ENCODE peak calls at places on chromosomes 4 and X, in six cellular contexts. M is epithelial cell of esophagus, Y is Panc1, K is esophagus squamous epithelium, Q is fibroblast of villous mesenchyme, I is cardiac fibroblast. F is an unnamed sample.

GRCh38 chr4:149781150-149781549 is 34.5 kb downstream of the IQCM start:
- DNase-seq in M (peak; percentile 76), Y (no peak), K (no peak), Q (peak; percentile 62), I (peak; percentile 78), F (no peak)

GRCh38 chrX:54422168-54422567 is 18.0 kb upstream of the TSR2 start:
- DNase-seq in M (peak; percentile 4), Y (no peak), K (no peak), Q (no peak), I (no peak), F (no peak)

GRCh38 chr4:86011117-86011516 is 348.7 kb downstream of the MAPK10 start:
- DNase-seq in M (peak; percentile 95), Y (no peak), K (no peak), Q (peak; percentile 57), I (peak; percentile 99), F (no peak)

GRCh38 chr4:131470360-131470759 is 1678.7 kb upstream of the PCDH10 start:
- DNase-seq in M (no peak), Y (no peak), K (no peak), Q (no peak), I (no peak), F (no peak)

GRCh38 chr4:37389967-37390580 is 145.5 kb downstream of the NWD2 start:
- DNase-seq in M (peak; percentile 66), Y (peak; percentile 32), K (no peak), Q (peak; percentile 43), I (peak; percentile 69), F (no peak)

GRCh38 chrX:108268434-108269080 is 169.7 kb downstream of the COL4A6 start:
- DNase-seq in M (peak; percentile 63), Y (no peak), K (no peak), Q (peak; percentile 13), I (peak; percentile 7), F (no peak)

GRCh38 chr4:92172203-92172602 is 131.6 kb upstream of the GRID2 start:
- DNase-seq in M (peak; percentile 4), Y (no peak), K (no peak), Q (no peak), I (peak; percentile 22), F (no peak)

GRCh38 chr4:152485726-152486276 is 50.1 kb downstream of the FBXW7 start:
- DNase-seq in M (peak; percentile 81), Y (peak; percentile 45), K (no peak), Q (peak; percentile 94), I (peak; percentile 91), F (no peak)

GRCh38 chrX:23373129-23373804 is 38.6 kb downstream of the PTCHD1 start:
- DNase-seq in M (peak; percentile 85), Y (peak; percentile 10), K (no peak), Q (peak; percentile 27), I (peak; percentile 82), F (no peak)

GRCh38 chrX:17689971-17690409 is 47.3 kb upstream of the SCML1 start:
- DNase-seq in M (peak; percentile 61), Y (peak; percentile 4), K (no peak), Q (peak; percentile 70), I (peak; percentile 71), F (no peak)

GRCh38 chr4:83269256-83269655 is 15.3 kb downstream of the COQ2 start:
- DNase-seq in M (no peak), Y (no peak), K (no peak), Q (no peak), I (peak; percentile 17), F (no peak)

GRCh38 chr4:90883519-90883918 is 756.3 kb downstream of the CCSER1 start:
- DNase-seq in M (no peak), Y (no peak), K (no peak), Q (no peak), I (no peak), F (no peak)

GRCh38 chr4:2757426-2757825 is 1.3 kb upstream of the TNIP2 start:
- DNase-seq in M (no peak), Y (no peak), K (no peak), Q (no peak), I (no peak), F (no peak)

GRCh38 chr4:40750461-40751258 is 905 bp downstream of the NSUN7 start:
- DNase-seq in M (peak; percentile 8), Y (no peak), K (no peak), Q (peak; percentile 3), I (peak; percentile 3), F (no peak)

GRCh38 chr4:139913398-139913990 is 240.5 kb downstream of the MAML3 start:
- DNase-seq in M (no peak), Y (no peak), K (no peak), Q (no peak), I (peak; percentile 46), F (no peak)

GRCh38 chr4:95676190-95676589 is 127.4 kb upstream of the UNC5C start:
- DNase-seq in M (peak; percentile 4), Y (no peak), K (no peak), Q (no peak), I (peak; percentile 63), F (no peak)

GRCh38 chr4:7929530-7929951 is 10.1 kb downstream of the AFAP1 start:
- DNase-seq in M (peak; percentile 90), Y (no peak), K (no peak), Q (no peak), I (no peak), F (no peak)

GRCh38 chrX:63282828-63283227 is 68.3 kb downstream of the SPIN4 start:
- DNase-seq in M (no peak), Y (no peak), K (no peak), Q (no peak), I (no peak), F (no peak)

GRCh38 chrX:11159149-11159548 is 48.0 kb downstream of the HCCS start:
- DNase-seq in M (no peak), Y (no peak), K (no peak), Q (no peak), I (no peak), F (no peak)

GRCh38 chrX:94560930-94561329 is 886.9 kb downstream of the FAM133A start:
- DNase-seq in M (no peak), Y (no peak), K (no peak), Q (no peak), I (no peak), F (no peak)

GRCh38 chrX:86806786-86807185 is 658.5 kb downstream of the DACH2 start:
- DNase-seq in M (peak; percentile 6), Y (peak; percentile 15), K (no peak), Q (no peak), I (peak; percentile 0), F (no peak)

GRCh38 chrX:12974797-12975669 is at the start of gene TMSB4X:
- DNase-seq in M (peak; percentile 75), Y (no peak), K (peak; percentile 47), Q (peak; percentile 84), I (peak; percentile 86), F (peak; percentile 91)

GRCh38 chr4:3252831-3253641 is 4.1 kb downstream of the MSANTD1 start:
- DNase-seq in M (no peak), Y (no peak), K (no peak), Q (no peak), I (no peak), F (no peak)

GRCh38 chrX:103464774-103465117 is 54.5 kb downstream of the RAB40A start:
- DNase-seq in M (peak; percentile 72), Y (peak; percentile 75), K (no peak), Q (peak; percentile 75), I (peak; percentile 81), F (peak; percentile 81)
- H3K4me3 ChIP-seq in M (no peak overlapping the region), Y (peak overlapping the region; percentile 48), K (peak overlapping the region; percentile 35), Q (peak overlapping the region; percentile 27), I (peak overlapping the region; percentile 39), F (peak overlapping the region; percentile 61)

GRCh38 chrX:134546187-134546586 is 86.2 kb downstream of the HPRT1 start:
- DNase-seq in M (no peak), Y (no peak), K (no peak), Q (no peak), I (no peak), F (no peak)

GRCh38 chrX:134547047-134547679 is 87.2 kb downstream of the HPRT1 start:
- DNase-seq in M (no peak), Y (no peak), K (no peak), Q (peak; percentile 62), I (peak; percentile 17), F (no peak)

GRCh38 chrX:134545524-134545923 is 85.6 kb downstream of the HPRT1 start:
- DNase-seq in M (no peak), Y (no peak), K (no peak), Q (no peak), I (no peak), F (no peak)

GRCh38 chrX:134548844-134549205 is 88.9 kb downstream of the HPRT1 start:
- DNase-seq in M (no peak), Y (no peak), K (no peak), Q (no peak), I (no peak), F (no peak)

DNA sequence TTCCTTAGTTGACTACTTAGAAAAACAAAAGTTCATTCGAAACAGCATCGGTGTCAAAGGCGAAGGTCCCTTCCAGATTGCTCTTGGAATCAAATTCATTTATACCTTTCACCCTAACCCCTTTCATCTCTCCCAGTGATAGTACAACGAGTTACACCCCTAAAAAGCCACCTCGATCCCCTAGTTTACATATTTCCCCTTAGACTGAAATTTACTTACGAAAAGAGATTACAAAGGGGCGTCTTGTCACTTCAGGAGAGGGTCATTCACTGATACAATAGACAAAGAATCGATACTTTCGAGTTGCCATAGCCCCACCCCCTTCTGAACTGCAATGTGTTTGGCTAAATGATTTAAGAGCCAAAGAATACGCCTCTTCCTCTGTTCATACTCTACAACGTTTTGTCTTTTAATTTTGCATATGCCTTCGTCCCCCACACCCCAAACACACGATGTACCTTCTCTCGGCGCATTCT is 88.3 kb downstream of the HPRT1 start:
- DNase-seq in M (no peak), Y (no peak), K (no peak), Q (no peak), I (peak; percentile 25), F (no peak)
- H3K4me3 ChIP-seq in M (peak overlapping the region; percentile 57), Y (peak overlapping the region; percentile 71), K (peak overlapping the region; percentile 53), Q (peak overlapping the region; percentile 81), I (peak overlapping the region; percentile 73), F (peak overlapping the region; percentile 71)

GRCh38 chr4:77618383-77619241 is 13.0 kb downstream of the CXCL13 start:
- DNase-seq in M (peak; percentile 77), Y (peak; percentile 43), K (no peak), Q (peak; percentile 68), I (peak; percentile 81), F (peak; percentile 79)
- H3K4me3 ChIP-seq in M (no peak overlapping the region), Y (no peak overlapping the region), K (no peak overlapping the region), Q (no peak overlapping the region), I (no peak overlapping the region), F (peak overlapping the region; percentile 5)

GRCh38 chr4:27915822-27916221 is 1055.2 kb downstream of the STIM2 start:
- DNase-seq in M (no peak), Y (no peak), K (no peak), Q (no peak), I (no peak), F (no peak)

GRCh38 chr4:27910227-27910626 is 1049.6 kb downstream of the STIM2 start:
- DNase-seq in M (no peak), Y (no peak), K (no peak), Q (no peak), I (no peak), F (no peak)

GRCh38 chr4:27911047-27911446 is 1050.4 kb downstream of the STIM2 start:
- DNase-seq in M (no peak), Y (no peak), K (no peak), Q (no peak), I (no peak), F (no peak)

GRCh38 chr4:27916432-27917184 is 1056.0 kb downstream of the STIM2 start:
- DNase-seq in M (no peak), Y (no peak), K (no peak), Q (no peak), I (no peak), F (no peak)

DNA sequence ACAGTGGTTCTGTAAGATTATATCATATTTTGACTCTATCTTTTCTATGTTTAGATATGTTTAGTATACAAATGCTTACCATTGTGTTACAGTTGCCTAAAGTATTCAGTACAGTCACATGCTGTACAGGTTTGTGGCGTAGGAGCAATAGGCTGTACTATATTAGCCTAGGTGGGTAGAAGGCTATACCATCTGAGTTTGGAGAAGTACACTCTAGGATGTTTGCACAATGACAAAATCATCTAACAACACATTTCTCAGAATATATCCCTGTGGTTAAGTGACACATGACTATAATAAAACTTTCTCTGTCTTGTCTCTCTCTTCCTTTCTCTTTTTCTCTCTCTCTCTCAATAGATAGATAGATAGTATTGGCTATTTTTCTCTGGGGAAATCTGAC is 1053.1 kb downstream of the STIM2 start:
- DNase-seq in M (no peak), Y (no peak), K (no peak), Q (no peak), I (no peak), F (no peak)
- H3K4me3 ChIP-seq in M (no peak overlapping the region), Y (no peak overlapping the region), K (no peak overlapping the region), Q (no peak overlapping the region), I (no peak overlapping the region), F (no peak overlapping the region)

F was measured in ascending aorta.